ENCODE peak calls at places on chromosomes 4 and X, in eight cellular contexts. X is endothelial cell, D is adrenal gland, A is HFF-Myc, S is mucosa of descending colon, H is A673, T is AG04449, O is ascending aorta. U is an unnamed sample.
A peak's percentile ranks its signal among the peaks of the same experiment; 100 is the strongest.

GRCh38 chr4:104334410-104334809 is 160.3 kb downstream of the CXXC4 start:
- DNase-seq in X (no peak), D (no peak), A (no peak), S (no peak), H (no peak), T (no peak), O (no peak), U (no peak)

GRCh38 chrX:139949703-139950102 is 15.6 kb downstream of the CXorf66 start:
- DNase-seq in X (no peak), D (no peak), A (no peak), S (no peak), H (no peak), T (no peak), O (no peak), U (no peak)

GRCh38 chr4:181647396-181648107 is 595.6 kb upstream of the TENM3 start:
- DNase-seq in X (no peak), D (no peak), A (no peak), S (no peak), H (no peak), T (no peak), O (no peak), U (no peak)

GRCh38 chr4:18524667-18525066 is 503.1 kb upstream of the LCORL start:
- DNase-seq in X (no peak), D (peak; percentile 48), A (no peak), S (no peak), H (no peak), T (no peak), O (no peak), U (no peak)

GRCh38 chr4:7771541-7772507 is 167.8 kb downstream of the AFAP1 start:
- DNase-seq in X (no peak), D (no peak), A (no peak), S (peak; percentile 48), H (no peak), T (no peak), O (no peak), U (no peak)

GRCh38 chr4:5711479-5712184 is 631 bp downstream of the EVC start:
- DNase-seq in X (peak; percentile 33), D (peak; percentile 52), A (no peak), S (no peak), H (peak; percentile 33), T (no peak), O (peak; percentile 69), U (peak; percentile 47)

GRCh38 chr4:177400030-177400429 is 42.2 kb downstream of the AGA start:
- DNase-seq in X (no peak), D (no peak), A (no peak), S (no peak), H (no peak), T (no peak), O (no peak), U (no peak)

GRCh38 chrX:40933132-40934078 is 151.8 kb upstream of the USP9X start:
- DNase-seq in X (no peak), D (no peak), A (no peak), S (peak; percentile 36), H (peak; percentile 87), T (no peak), O (no peak), U (no peak)

GRCh38 chr4:118373614-118374255 is 20.9 kb upstream of the PRSS12 start:
- DNase-seq in X (no peak), D (no peak), A (no peak), S (no peak), H (no peak), T (peak; percentile 81), O (no peak), U (no peak)

GRCh38 chr4:98181815-98182214 is 38.5 kb upstream of the STPG2 start:
- DNase-seq in X (no peak), D (no peak), A (no peak), S (no peak), H (peak; percentile 12), T (no peak), O (no peak), U (no peak)

GRCh38 chr4:126106658-126107057 is 791.9 kb downstream of the FAT4 start:
- DNase-seq in X (no peak), D (no peak), A (no peak), S (no peak), H (peak; percentile 14), T (no peak), O (no peak), U (no peak)

GRCh38 chrX:150966235-150966634 is 16.9 kb upstream of the HMGB3 start:
- DNase-seq in X (no peak), D (no peak), A (no peak), S (no peak), H (no peak), T (no peak), O (no peak), U (no peak)

GRCh38 chr4:11165052-11165451 is 263.6 kb downstream of the HS3ST1 start:
- DNase-seq in X (no peak), D (no peak), A (no peak), S (no peak), H (no peak), T (no peak), O (no peak), U (no peak)

GRCh38 chr4:55078987-55079386 is 46.4 kb downstream of the KDR start:
- DNase-seq in X (no peak), D (peak; percentile 74), A (no peak), S (no peak), H (peak; percentile 85), T (no peak), O (peak; percentile 65), U (no peak)

GRCh38 chr4:76758290-76758882 is 139.6 kb downstream of the SOWAHB start:
- DNase-seq in X (no peak), D (peak; percentile 77), A (peak; percentile 86), S (peak; percentile 53), H (peak; percentile 40), T (no peak), O (no peak), U (no peak)

GRCh38 chr4:78606035-78606434 is 54.5 kb downstream of the ANXA3 start:
- DNase-seq in X (no peak), D (no peak), A (no peak), S (no peak), H (no peak), T (no peak), O (no peak), U (no peak)

GRCh38 chr4:27154706-27155105 is 294.1 kb downstream of the STIM2 start:
- DNase-seq in X (no peak), D (no peak), A (no peak), S (no peak), H (no peak), T (no peak), O (no peak), U (no peak)

GRCh38 chrX:24242649-24243556 is 71.0 kb downstream of the SUPT20HL2 start:
- DNase-seq in X (no peak), D (peak; percentile 61), A (no peak), S (peak; percentile 32), H (peak; percentile 58), T (no peak), O (peak; percentile 76), U (peak; percentile 12)

GRCh38 chr4:24559032-24559821 is 25.1 kb downstream of the DHX15 start:
- DNase-seq in X (no peak), D (no peak), A (no peak), S (no peak), H (no peak), T (no peak), O (no peak), U (no peak)

GRCh38 chrX:103554687-103555417 is 30.5 kb upstream of the TCEAL4 start:
- DNase-seq in X (peak; percentile 59), D (peak; percentile 89), A (peak; percentile 41), S (peak; percentile 48), H (no peak), T (no peak), O (no peak), U (peak; percentile 70)

GRCh38 chr4:144787365-144788263 is 141.7 kb downstream of the HHIP start:
- DNase-seq in X (no peak), D (no peak), A (peak; percentile 14), S (no peak), H (peak; percentile 50), T (no peak), O (no peak), U (no peak)

GRCh38 chr4:143287571-143287923 is 49.1 kb upstream of the GAB1 start:
- DNase-seq in X (no peak), D (no peak), A (no peak), S (no peak), H (peak; percentile 33), T (no peak), O (no peak), U (no peak)

GRCh38 chrX:94524867-94525266 is 850.9 kb downstream of the FAM133A start:
- DNase-seq in X (no peak), D (no peak), A (no peak), S (no peak), H (no peak), T (no peak), O (no peak), U (no peak)
- TF ChIP-seq CTCF in X (no peak), D (no peak), A (no peak), S (no peak), H (peak; percentile 20), T (no peak), O (no peak), U (no peak)

DNA sequence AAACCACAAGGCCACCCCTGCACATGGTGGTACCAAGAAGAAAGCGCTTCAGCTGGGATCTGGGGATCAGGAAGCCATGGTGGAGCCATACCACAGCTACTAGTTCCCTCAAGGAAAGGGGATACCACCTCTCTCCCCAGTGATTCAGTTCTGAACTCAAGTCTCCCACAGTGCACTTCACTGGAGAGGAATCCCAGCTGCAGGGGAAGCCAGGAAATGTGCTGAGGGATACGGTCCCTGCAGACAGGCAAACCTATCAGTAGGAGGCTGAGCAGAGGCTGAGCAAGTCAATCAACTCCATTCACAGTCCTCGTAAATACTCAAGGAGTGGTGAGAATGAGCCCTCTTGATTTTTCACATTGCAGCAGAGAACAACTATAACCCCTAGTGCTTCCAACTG is 11.0 kb downstream of the TMEM192 start:
- DNase-seq in X (no peak), D (no peak), A (no peak), S (no peak), H (no peak), T (no peak), O (no peak), U (no peak)
- TF ChIP-seq CTCF in X (no peak), D (no peak), A (no peak), S (no peak), H (no peak), T (no peak), O (no peak), U (no peak)

GRCh38 chrX:70664726-70665125 is 220.1 kb downstream of the DLG3 start:
- DNase-seq in X (peak; percentile 2), D (no peak), A (no peak), S (peak; percentile 12), H (peak; percentile 7), T (peak; percentile 0), O (no peak), U (no peak)
- TF ChIP-seq CTCF in X (no peak), D (no peak), A (no peak), S (no peak), H (peak; percentile 49), T (no peak), O (no peak), U (no peak)

DNA sequence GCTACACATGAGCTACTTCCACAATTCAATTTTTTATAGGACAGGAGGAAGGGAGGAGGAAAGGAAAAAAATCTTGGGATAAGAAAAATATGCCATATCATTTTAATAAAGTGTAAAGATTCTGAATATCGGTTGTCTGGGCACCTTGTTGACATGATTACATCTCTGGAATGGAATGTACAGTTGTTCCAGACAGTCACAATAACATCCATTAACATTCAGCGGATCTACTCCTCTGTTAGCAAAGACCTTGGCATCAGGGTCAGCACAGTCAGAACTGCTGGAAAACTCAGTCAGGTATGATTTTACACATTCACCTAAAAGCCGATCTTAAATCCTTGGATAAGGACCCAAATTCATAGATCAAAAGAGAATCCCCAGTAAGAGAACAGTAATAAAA is 85.4 kb upstream of the ARMCX2 start:
- DNase-seq in X (no peak), D (no peak), A (no peak), S (no peak), H (no peak), T (no peak), O (no peak), U (no peak)
- TF ChIP-seq CTCF in X (no peak), D (no peak), A (no peak), S (no peak), H (no peak), T (no peak), O (no peak), U (no peak)